ENCODE peak calls at places on chromosomes 6 and 20, in five cellular contexts. U is sigmoid colon, T is breast epithelium, M is K562, Q is HCT116. X is an unnamed sample.

GRCh38 chr20:20690676-20691476 is 21.6 kb downstream of the RALGAPA2 start:
- DNase-seq in U (no peak), T (no peak), M (no peak), Q (no peak), X (no peak)

GRCh38 chr20:16574656-16575355 is 1.6 kb upstream of the KIF16B start:
- DNase-seq in U (peak; percentile 95), T (peak; percentile 67), M (peak; percentile 91), Q (peak; percentile 86), X (peak; percentile 77)

GRCh38 chr20:36833275-36834020 is 42.5 kb upstream of the TLDC2 start:
- DNase-seq in U (peak; percentile 87), T (no peak), M (no peak), Q (no peak), X (no peak)

GRCh38 chr6:4169028-4169789 is 33.8 kb upstream of the ECI2 start:
- DNase-seq in U (no peak), T (no peak), M (peak; percentile 3), Q (no peak), X (no peak)

GRCh38 chr20:22414354-22414753 is 170.0 kb downstream of the FOXA2 start:
- DNase-seq in U (no peak), T (no peak), M (peak; percentile 51), Q (no peak), X (no peak)

GRCh38 chr20:34345426-34345757 is 17.7 kb upstream of the ITCH start:
- DNase-seq in U (no peak), T (no peak), M (no peak), Q (no peak), X (no peak)

GRCh38 chr6:124927806-124928205 is 34.4 kb upstream of the RNF217 start:
- DNase-seq in U (no peak), T (no peak), M (no peak), Q (peak; percentile 59), X (no peak)

GRCh38 chr6:32327103-32327502 is 44.6 kb downstream of the TSBP1 start:
- DNase-seq in U (no peak), T (no peak), M (no peak), Q (no peak), X (no peak)

GRCh38 chr20:1786061-1786460 is 109.1 kb upstream of the SIRPA start:
- DNase-seq in U (no peak), T (no peak), M (no peak), Q (no peak), X (no peak)

GRCh38 chr20:37102571-37102970 is 6.8 kb upstream of the RBL1 start:
- DNase-seq in U (no peak), T (no peak), M (no peak), Q (no peak), X (no peak)

GRCh38 chr6:5249451-5250122 is 11.2 kb downstream of the LYRM4 start:
- DNase-seq in U (no peak), T (no peak), M (no peak), Q (no peak), X (no peak)

GRCh38 chr20:48096212-48096875 is 311.1 kb upstream of the SULF2 start:
- DNase-seq in U (no peak), T (no peak), M (no peak), Q (no peak), X (no peak)

GRCh38 chr6:19812512-19813119 is 24.6 kb upstream of the ID4 start:
- DNase-seq in U (no peak), T (no peak), M (peak; percentile 34), Q (peak; percentile 38), X (no peak)

GRCh38 chr6:37261198-37261597 is 3.3 kb upstream of the TMEM217 start:
- DNase-seq in U (no peak), T (no peak), M (no peak), Q (no peak), X (no peak)
- H3K4me3 ChIP-seq in U (no peak overlapping the region), T (no peak overlapping the region), M (no peak overlapping the region), Q (no peak overlapping the region), X (no peak overlapping the region)

GRCh38 chr6:137044366-137045220 is at the start of gene IL20RA:
- DNase-seq in U (peak; percentile 69), T (no peak), M (no peak), Q (no peak), X (peak; percentile 33)

GRCh38 chr6:137045221-137045789 is 540 bp upstream of the IL20RA start:
- DNase-seq in U (no peak), T (no peak), M (no peak), Q (no peak), X (no peak)

GRCh38 chr6:137046871-137047412 is 2.2 kb upstream of the IL20RA start:
- DNase-seq in U (no peak), T (no peak), M (no peak), Q (no peak), X (peak; percentile 33)

GRCh38 chr6:137040393-137040792 is 4.4 kb downstream of the IL20RA start:
- DNase-seq in U (no peak), T (no peak), M (no peak), Q (no peak), X (no peak)

GRCh38 chr6:137043710-137044365 is 927 bp downstream of the IL20RA start:
- DNase-seq in U (no peak), T (no peak), M (no peak), Q (no peak), X (peak; percentile 33)
- TF ChIP-seq POLR2AphosphoS5 in U (no peak), T (no peak), M (no peak), Q (peak; percentile 17), X (peak; percentile 36)

GRCh38 chr6:358432-358831 is 33.1 kb upstream of the IRF4 start:
- DNase-seq in U (peak; percentile 69), T (no peak), M (no peak), Q (no peak), X (no peak)
- H3K9me3 ChIP-seq in U (no peaks in the 10 kb centered on the region), T (no peaks in the 10 kb centered on the region), M (no peaks in the 10 kb centered on the region), Q (peaks cover 6% of the 10 kb centered on the region), X (no peaks in the 10 kb centered on the region)

GRCh38 chr6:42316390-42316970 is 98.8 kb upstream of the MRPS10 start:
- DNase-seq in U (no peak), T (no peak), M (no peak), Q (no peak), X (no peak)
- H3K4me3 ChIP-seq in U (no peak overlapping the region), T (no peak overlapping the region), M (no peak overlapping the region), Q (no peak overlapping the region), X (no peak overlapping the region)

GRCh38 chr20:10508060-10508459 is 73.0 kb downstream of the SLX4IP start:
- DNase-seq in U (peak; percentile 84), T (no peak), M (no peak), Q (peak; percentile 93), X (peak; percentile 61)

GRCh38 chr20:10507052-10507451 is 71.9 kb downstream of the SLX4IP start:
- DNase-seq in U (no peak), T (no peak), M (no peak), Q (no peak), X (no peak)

GRCh38 chr20:10510216-10510615 is 75.1 kb downstream of the SLX4IP start:
- DNase-seq in U (no peak), T (no peak), M (no peak), Q (no peak), X (no peak)

GRCh38 chr20:10509411-10509810 is 74.3 kb downstream of the SLX4IP start:
- DNase-seq in U (no peak), T (no peak), M (no peak), Q (no peak), X (no peak)

GRCh38 chr20:10508468-10509251 is 73.6 kb downstream of the SLX4IP start:
- DNase-seq in U (peak; percentile 82), T (no peak), M (no peak), Q (no peak), X (peak; percentile 46)
- TF ChIP-seq POLR2AphosphoS5 in U (peak; percentile 34), T (no peak), M (no peak), Q (no peak), X (no peak)

GRCh38 chr6:308768-309167 is 16.5 kb downstream of the DUSP22 start:
- DNase-seq in U (no peak), T (no peak), M (no peak), Q (no peak), X (no peak)

GRCh38 chr6:307065-307814 is 15.0 kb downstream of the DUSP22 start:
- DNase-seq in U (no peak), T (no peak), M (no peak), Q (no peak), X (no peak)

GRCh38 chr6:306641-307061 is 14.4 kb downstream of the DUSP22 start:
- DNase-seq in U (no peak), T (no peak), M (no peak), Q (no peak), X (no peak)

GRCh38 chr6:308307-308706 is 16.0 kb downstream of the DUSP22 start:
- DNase-seq in U (no peak), T (no peak), M (no peak), Q (no peak), X (no peak)

DNA sequence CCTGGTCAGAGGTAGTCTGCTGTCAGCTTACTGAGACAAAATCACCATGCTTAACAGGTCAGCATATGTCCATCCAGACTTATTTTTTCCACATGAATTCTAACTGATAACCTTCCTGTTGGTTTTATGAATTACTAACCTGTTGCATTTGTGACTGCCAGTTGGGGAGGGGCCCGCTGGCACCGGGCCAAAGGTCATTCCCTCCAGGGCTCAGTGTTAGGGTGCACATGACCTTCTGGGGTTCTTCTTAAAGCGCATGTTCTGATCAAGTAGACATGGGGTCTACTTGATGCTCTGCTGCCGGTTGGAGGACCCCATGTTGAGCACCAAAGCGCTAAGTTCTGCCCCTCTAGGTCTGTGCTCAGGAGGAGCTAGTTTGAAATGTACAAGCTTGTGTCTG is 15.6 kb downstream of the DUSP22 start:
- DNase-seq in U (no peak), T (no peak), M (no peak), Q (no peak), X (no peak)
- H3K9me3 ChIP-seq in U (no peaks in the 10 kb centered on the region), T (no peaks in the 10 kb centered on the region), M (no peaks in the 10 kb centered on the region), Q (peaks cover 7% of the 10 kb centered on the region), X (no peaks in the 10 kb centered on the region)

DNA sequence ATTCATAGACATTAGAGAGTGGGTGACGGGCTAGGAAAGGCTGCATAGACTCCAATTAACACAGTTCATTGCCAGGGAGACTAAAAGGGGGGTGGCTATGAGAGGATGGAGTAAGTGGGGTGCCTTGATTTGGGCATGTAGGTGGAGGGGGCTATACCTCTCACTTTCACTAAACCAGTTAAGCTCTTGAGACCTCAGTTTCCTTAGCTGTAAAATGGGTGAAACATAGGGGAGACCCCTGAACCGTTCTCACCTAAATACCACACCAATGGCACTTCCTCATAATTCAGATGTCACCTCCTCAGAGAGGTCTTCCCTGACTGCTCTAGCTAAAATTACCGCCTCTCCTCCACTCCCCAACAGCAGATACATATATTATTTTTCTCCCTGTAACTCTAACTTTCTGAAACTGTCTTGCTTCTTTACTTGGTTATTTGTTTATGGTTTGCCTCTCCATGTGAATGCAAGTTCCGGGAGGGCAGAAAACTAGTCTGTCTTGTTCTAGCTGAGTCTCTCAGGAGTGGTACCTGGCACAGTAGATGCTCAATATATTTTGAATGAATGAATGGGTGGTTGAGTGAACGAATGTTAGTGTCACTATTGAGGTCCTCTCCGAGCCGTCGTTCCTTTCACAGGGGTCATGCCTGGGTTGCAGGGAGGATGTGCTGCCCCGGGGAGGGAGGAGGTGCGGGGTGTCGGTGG is 615 bp upstream of the EYA2 start:
- DNase-seq in U (no peak), T (no peak), M (no peak), Q (no peak), X (peak; percentile 51)
- H3K4me3 ChIP-seq in U (peak overlapping the region; percentile 43), T (peak overlapping the region; percentile 74), M (no peak overlapping the region), Q (no peak overlapping the region), X (peak overlapping the region; percentile 83)